ENCODE peak calls at places on chromosomes 4 and X, in four cellular contexts. One of them, this sample, is unnamed.

GRCh38 chrX:54358424-54359211 is 772 bp upstream of the WNK3 start:
- DNase-seq in ovary: peak; percentile 72
- DNase-seq in A549: no peak
- DNase-seq in sigmoid colon: peak; percentile 69
- DNase-seq in this sample: peak; percentile 16

GRCh38 chr4:172168888-172169287 is 355.7 kb downstream of the GALNTL6 start:
- DNase-seq in ovary: no peak
- DNase-seq in A549: no peak
- DNase-seq in sigmoid colon: no peak
- DNase-seq in this sample: no peak

GRCh38 chr4:172352351-172352750 is 539.1 kb downstream of the GALNTL6 start:
- DNase-seq in A549: no peak
- DNase-seq in ovary: no peak
- DNase-seq in sigmoid colon: no peak
- DNase-seq in this sample: no peak

GRCh38 chrX:133413218-133413925 is 1.9 kb downstream of the GPC4 start:
- DNase-seq in A549: no peak
- DNase-seq in ovary: peak; percentile 16
- DNase-seq in sigmoid colon: peak; percentile 73
- DNase-seq in this sample: no peak

GRCh38 chr4:147638942-147639341 is 21.7 kb downstream of the TMEM184C start:
- DNase-seq in sigmoid colon: no peak
- DNase-seq in ovary: no peak
- DNase-seq in A549: no peak
- DNase-seq in this sample: no peak

GRCh38 chr4:110106946-110107325 is 91.5 kb downstream of the ELOVL6 start:
- DNase-seq in A549: peak; percentile 56
- DNase-seq in sigmoid colon: no peak
- DNase-seq in ovary: no peak
- DNase-seq in this sample: no peak

GRCh38 chr4:100117749-100118148 is 72.5 kb downstream of the DDIT4L start:
- DNase-seq in A549: no peak
- DNase-seq in sigmoid colon: no peak
- DNase-seq in ovary: no peak
- DNase-seq in this sample: no peak

GRCh38 chr4:14783011-14783877 is 219.0 kb upstream of the CPEB2 start:
- DNase-seq in A549: no peak
- DNase-seq in ovary: no peak
- DNase-seq in sigmoid colon: no peak
- DNase-seq in this sample: peak; percentile 5

GRCh38 chr4:21181716-21182115 is 481.5 kb downstream of the PACRGL start:
- DNase-seq in sigmoid colon: no peak
- DNase-seq in A549: no peak
- DNase-seq in ovary: no peak
- DNase-seq in this sample: no peak

GRCh38 chr4:85905761-85906160 is 430.8 kb downstream of the ARHGAP24 start:
- DNase-seq in ovary: no peak
- DNase-seq in sigmoid colon: no peak
- DNase-seq in A549: no peak
- DNase-seq in this sample: no peak

GRCh38 chr4:128782076-128782715 is 27.3 kb upstream of the JADE1 start:
- DNase-seq in sigmoid colon: no peak
- DNase-seq in A549: peak; percentile 38
- DNase-seq in ovary: no peak
- DNase-seq in this sample: no peak

GRCh38 chr4:1043658-1044468 is 32.4 kb downstream of the FGFRL1 start:
- DNase-seq in A549: peak; percentile 93
- DNase-seq in sigmoid colon: peak; percentile 97
- DNase-seq in ovary: peak; percentile 92
- DNase-seq in this sample: peak; percentile 84

GRCh38 chr4:82969414-82969813 is 41.2 kb downstream of the LIN54 start:
- DNase-seq in ovary: no peak
- DNase-seq in sigmoid colon: no peak
- DNase-seq in A549: no peak
- DNase-seq in this sample: no peak

GRCh38 chr4:95417531-95417930 is 131.2 kb downstream of the UNC5C start:
- DNase-seq in ovary: no peak
- DNase-seq in A549: no peak
- DNase-seq in sigmoid colon: no peak
- DNase-seq in this sample: no peak

GRCh38 chr4:122633211-122633610 is 12.3 kb upstream of the IL21 start:
- DNase-seq in A549: no peak
- DNase-seq in ovary: no peak
- DNase-seq in sigmoid colon: no peak
- DNase-seq in this sample: no peak

GRCh38 chr4:152894673-152895072 is 41.5 kb upstream of the FHDC1 start:
- DNase-seq in sigmoid colon: no peak
- DNase-seq in A549: no peak
- DNase-seq in ovary: no peak
- DNase-seq in this sample: peak; percentile 4

GRCh38 chr4:128707864-128708263 is 101.6 kb upstream of the JADE1 start:
- DNase-seq in ovary: peak; percentile 14
- DNase-seq in A549: no peak
- DNase-seq in sigmoid colon: no peak
- DNase-seq in this sample: no peak

GRCh38 chrX:135520553-135521404 is at the start of gene INTS6L:
- DNase-seq in ovary: peak; percentile 75
- DNase-seq in sigmoid colon: peak; percentile 93
- DNase-seq in A549: peak; percentile 23
- DNase-seq in this sample: peak; percentile 19

GRCh38 chrX:135522878-135523693 is 2.6 kb downstream of the INTS6L start:
- DNase-seq in A549: no peak
- DNase-seq in ovary: no peak
- DNase-seq in sigmoid colon: no peak
- DNase-seq in this sample: no peak

GRCh38 chrX:135522132-135522530 is 1.7 kb downstream of the INTS6L start:
- DNase-seq in ovary: no peak
- DNase-seq in sigmoid colon: no peak
- DNase-seq in A549: no peak
- DNase-seq in this sample: no peak

GRCh38 chrX:135520022-135520552 is 373 bp upstream of the INTS6L start:
- DNase-seq in A549: no peak
- DNase-seq in ovary: no peak
- DNase-seq in sigmoid colon: no peak
- DNase-seq in this sample: no peak

DNA sequence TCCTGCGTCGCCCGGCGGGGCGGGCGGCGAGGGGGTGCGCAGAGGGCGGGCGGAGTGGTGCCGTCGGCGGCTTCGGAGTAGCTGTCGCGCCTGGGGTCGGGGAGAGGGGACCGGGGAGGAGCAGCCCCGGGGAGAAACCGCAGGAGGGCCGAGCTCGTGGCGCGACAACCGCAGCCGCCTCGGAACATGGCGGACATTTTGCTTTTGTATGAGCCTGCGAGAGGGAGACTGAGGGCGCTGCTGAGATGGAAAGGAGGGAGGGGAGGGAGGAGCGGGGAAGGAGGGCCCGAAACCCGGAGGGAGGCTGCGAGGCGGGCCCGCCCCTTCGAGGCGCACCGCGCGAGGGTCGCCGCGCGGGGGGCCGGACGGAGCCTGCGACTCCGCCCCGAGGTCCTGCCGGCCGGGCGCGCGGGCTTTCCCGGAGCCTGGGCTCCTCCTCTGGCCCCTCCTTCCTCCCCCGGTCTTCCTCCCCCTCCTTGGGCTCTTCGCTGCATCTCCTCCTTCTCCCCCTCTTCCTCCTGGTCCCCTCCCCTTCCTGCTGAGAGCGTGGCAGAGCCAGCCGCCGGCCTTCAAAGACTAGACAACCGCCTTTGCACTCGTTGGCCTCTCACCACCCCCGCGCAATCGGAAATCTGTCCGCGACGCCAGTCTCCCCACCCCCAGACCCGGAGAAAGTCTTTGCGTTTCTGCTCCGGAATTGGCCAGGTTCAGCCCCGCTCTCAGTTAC is 1.1 kb downstream of the INTS6L start:
- DNase-seq in sigmoid colon: peak; percentile 94
- DNase-seq in ovary: peak; percentile 82
- DNase-seq in A549: peak; percentile 75
- DNase-seq in this sample: peak; percentile 57
- TF ChIP-seq POLR2A in sigmoid colon: peak; percentile 22
- TF ChIP-seq POLR2A in ovary: peak; percentile 38
- TF ChIP-seq POLR2A in A549: peak; percentile 10
- TF ChIP-seq POLR2A in this sample: peak; percentile 44

GRCh38 chrX:155144926-155145325 is 71.3 kb upstream of the VBP1 start:
- DNase-seq in sigmoid colon: no peak
- DNase-seq in ovary: no peak
- DNase-seq in A549: no peak
- DNase-seq in this sample: no peak
- TF ChIP-seq POLR2A in sigmoid colon: no peak
- TF ChIP-seq POLR2A in ovary: no peak
- TF ChIP-seq POLR2A in A549: no peak
- TF ChIP-seq POLR2A in this sample: no peak

DNA sequence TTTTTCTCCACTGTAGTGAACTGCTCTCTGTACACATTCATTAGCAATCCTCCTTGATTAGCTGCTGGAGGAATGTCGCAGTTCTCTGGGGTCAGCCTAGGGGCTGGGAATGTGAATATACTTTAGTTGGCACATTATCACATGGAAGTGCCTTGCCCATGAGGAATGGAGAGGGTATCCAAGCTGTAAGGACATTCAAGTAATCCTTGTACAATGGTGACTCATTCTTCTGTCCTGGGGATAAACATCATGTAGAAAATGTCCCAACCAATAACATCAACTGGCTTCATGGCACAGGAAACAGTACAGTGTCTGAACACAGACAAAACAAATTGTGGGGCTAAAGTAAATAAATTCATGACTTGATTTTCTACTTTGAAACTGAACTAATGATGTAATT is 147.1 kb downstream of the GLRA2 start:
- DNase-seq in A549: no peak
- DNase-seq in ovary: no peak
- DNase-seq in sigmoid colon: no peak
- DNase-seq in this sample: no peak
- TF ChIP-seq POLR2A in A549: no peak
- TF ChIP-seq POLR2A in ovary: no peak
- TF ChIP-seq POLR2A in sigmoid colon: no peak
- TF ChIP-seq POLR2A in this sample: no peak

GRCh38 chr4:176320340-176320975 is 692 bp downstream of the SPCS3 start:
- DNase-seq in ovary: peak; percentile 77
- DNase-seq in sigmoid colon: peak; percentile 93
- DNase-seq in A549: peak; percentile 71
- DNase-seq in this sample: peak; percentile 39
- TF ChIP-seq POLR2A in ovary: peak; percentile 20
- TF ChIP-seq POLR2A in sigmoid colon: no peak
- TF ChIP-seq POLR2A in A549: peak; percentile 14
- TF ChIP-seq POLR2A in this sample: peak; percentile 25

DNA sequence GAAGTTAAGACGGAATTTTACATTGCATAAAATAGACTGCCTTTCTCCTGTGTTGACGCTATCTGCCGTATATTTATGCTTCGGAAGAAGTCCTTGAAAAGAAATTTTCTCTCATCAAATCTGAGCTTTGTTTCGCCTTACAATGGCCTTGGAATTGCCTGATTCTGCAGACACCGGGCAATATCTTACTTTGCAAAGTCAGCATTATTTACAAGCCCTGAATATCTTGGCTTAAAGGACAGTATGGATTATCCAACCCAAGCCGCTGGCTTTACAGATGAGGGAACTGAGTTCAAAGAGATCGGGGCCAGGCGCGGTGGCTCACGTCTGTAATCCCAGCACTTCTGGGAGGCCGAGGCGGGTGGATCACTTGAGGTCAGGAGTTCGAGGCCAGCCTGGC is 1.1 kb upstream of the MANBA start:
- DNase-seq in ovary: no peak
- DNase-seq in sigmoid colon: no peak
- DNase-seq in A549: no peak
- DNase-seq in this sample: no peak
- TF ChIP-seq POLR2A in ovary: no peak
- TF ChIP-seq POLR2A in sigmoid colon: no peak
- TF ChIP-seq POLR2A in A549: no peak
- TF ChIP-seq POLR2A in this sample: no peak

GRCh38 chr4:2942532-2943363 is 20.5 kb downstream of the NOP14 start:
- DNase-seq in A549: no peak
- DNase-seq in sigmoid colon: no peak
- DNase-seq in ovary: no peak
- DNase-seq in this sample: no peak

GRCh38 chr4:2944091-2944482 is 19.1 kb downstream of the NOP14 start:
- DNase-seq in ovary: no peak
- DNase-seq in sigmoid colon: no peak
- DNase-seq in A549: no peak
- DNase-seq in this sample: no peak

GRCh38 chr4:2942037-2942531 is 21.1 kb downstream of the NOP14 start:
- DNase-seq in ovary: no peak
- DNase-seq in A549: no peak
- DNase-seq in sigmoid colon: no peak
- DNase-seq in this sample: no peak

GRCh38 chr4:2944882-2945526 is 18.2 kb downstream of the NOP14 start:
- DNase-seq in sigmoid colon: peak; percentile 52
- DNase-seq in ovary: no peak
- DNase-seq in A549: no peak
- DNase-seq in this sample: no peak

DNA sequence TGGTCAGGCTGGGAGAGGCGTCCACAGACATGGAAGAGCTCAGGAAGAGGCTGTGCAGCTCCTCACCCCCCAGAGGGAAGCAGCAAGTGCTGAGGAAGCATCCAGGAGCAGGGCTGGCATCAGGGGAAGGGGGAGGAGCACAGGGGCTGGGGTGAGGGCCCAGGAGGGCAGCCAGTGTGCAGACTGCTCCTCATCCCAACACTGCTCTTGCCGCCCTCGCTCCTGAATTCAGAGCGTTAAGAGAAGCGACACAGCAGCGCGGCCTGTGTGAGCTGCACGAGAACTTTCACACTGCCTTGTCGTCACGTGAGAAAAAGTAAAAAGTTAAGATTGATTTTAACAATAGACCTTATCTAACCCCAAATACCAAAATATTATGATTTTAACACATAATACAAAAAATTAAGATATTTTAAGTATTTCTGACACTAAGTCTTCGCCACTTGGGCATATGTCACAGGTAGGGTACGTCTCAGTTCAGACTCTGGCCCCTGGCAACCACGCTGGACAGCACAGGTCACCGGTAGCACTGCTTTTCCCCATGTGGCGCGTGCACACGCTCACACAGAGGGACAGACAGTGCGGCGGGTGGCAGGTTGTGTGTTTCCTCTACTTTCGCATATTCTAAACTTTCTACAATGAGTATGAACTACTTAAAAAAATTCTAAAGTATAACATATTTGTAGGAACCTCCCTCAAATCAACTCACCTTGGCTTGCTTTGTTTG is 19.7 kb downstream of the NOP14 start:
- DNase-seq in ovary: no peak
- DNase-seq in sigmoid colon: no peak
- DNase-seq in A549: no peak
- DNase-seq in this sample: no peak
- TF ChIP-seq POLR2A in ovary: no peak
- TF ChIP-seq POLR2A in sigmoid colon: no peak
- TF ChIP-seq POLR2A in A549: no peak
- TF ChIP-seq POLR2A in this sample: no peak

GRCh38 chrX:74015379-74016019 is 288.5 kb upstream of the ZCCHC13 start:
- DNase-seq in A549: peak; percentile 76
- DNase-seq in sigmoid colon: peak; percentile 77
- DNase-seq in ovary: peak; percentile 18
- DNase-seq in this sample: peak; percentile 17
- TF ChIP-seq POLR2A in A549: no peak
- TF ChIP-seq POLR2A in sigmoid colon: no peak
- TF ChIP-seq POLR2A in ovary: no peak
- TF ChIP-seq POLR2A in this sample: no peak

GRCh38 chrX:7061429-7061828 is 86.1 kb upstream of the STS start:
- DNase-seq in sigmoid colon: no peak
- DNase-seq in ovary: no peak
- DNase-seq in A549: peak; percentile 4
- DNase-seq in this sample: no peak
- TF ChIP-seq POLR2A in sigmoid colon: no peak
- TF ChIP-seq POLR2A in ovary: no peak
- TF ChIP-seq POLR2A in A549: no peak
- TF ChIP-seq POLR2A in this sample: no peak

This sample was measured in H54.